ENCODE peak calls at places on chromosomes 4 and X, in four cellular contexts. R is hepatocyte, N is psoas muscle, E is tibial artery. B is an unnamed sample.

GRCh38 chr4:149120331-149121014 is 678.3 kb upstream of the NR3C2 start:
- DNase-seq in E (no peak), R (no peak), N (no peak), B (no peak)

GRCh38 chrX:142828129-142828528 is 197.6 kb upstream of the SPANXN4 start:
- DNase-seq in N (no peak), R (no peak), E (no peak), B (no peak)

GRCh38 chr4:74523076-74523475 is 78.1 kb downstream of the AREG start:
- DNase-seq in N (no peak), R (no peak), E (no peak), B (no peak)

GRCh38 chrX:44903107-44903506 is 30.1 kb downstream of the KDM6A start:
- DNase-seq in R (no peak), E (no peak), N (no peak), B (no peak)

GRCh38 chr4:183118585-183118984 is 19.5 kb downstream of the WWC2 start:
- DNase-seq in E (no peak), R (no peak), N (no peak), B (no peak)

GRCh38 chr4:123359449-123360306 is 36.9 kb upstream of the SPRY1 start:
- DNase-seq in R (no peak), N (no peak), E (no peak), B (no peak)

GRCh38 chr4:107896158-107896645 is 35.1 kb upstream of the CYP2U1 start:
- DNase-seq in N (no peak), R (peak), E (no peak), B (no peak)

GRCh38 chr4:185638548-185639301 is 103.4 kb upstream of the PDLIM3 start:
- DNase-seq in R (peak), E (peak), N (peak), B (no peak)

GRCh38 chr4:118005883-118006282 is 28.4 kb upstream of the NDST3 start:
- DNase-seq in E (no peak), R (no peak), N (no peak), B (no peak)

GRCh38 chr4:48071171-48071570 is 54.6 kb downstream of the NIPAL1 start:
- DNase-seq in R (peak), N (no peak), E (no peak), B (no peak)
- TF ChIP-seq CTCF in R (no peak), N (no peak), E (no peak), B (no peak)

GRCh38 chrX:136158685-136159084 is 11.4 kb downstream of the FHL1 start:
- DNase-seq in N (no peak), R (no peak), E (no peak), B (no peak)
- TF ChIP-seq CTCF in N (no peak), R (no peak), E (no peak), B (no peak)

GRCh38 chr4:110512901-110513300 is 36.9 kb downstream of the ENPEP start:
- DNase-seq in E (no peak), N (no peak), R (no peak), B (no peak)

GRCh38 chr4:110515676-110516075 is 39.7 kb downstream of the ENPEP start:
- DNase-seq in N (no peak), E (no peak), R (no peak), B (no peak)

GRCh38 chr4:110516106-110516922 is 40.4 kb downstream of the ENPEP start:
- DNase-seq in E (peak), N (peak), R (peak), B (no peak)

GRCh38 chr4:110510955-110511544 is 35.1 kb downstream of the ENPEP start:
- DNase-seq in R (peak), N (no peak), E (no peak), B (no peak)

GRCh38 chr4:110514889-110515479 is 39.0 kb downstream of the ENPEP start:
- DNase-seq in R (peak), N (no peak), E (no peak), B (no peak)
- TF ChIP-seq CTCF in R (peak), N (peak), E (peak), B (peak)

GRCh38 chr4:102423375-102423774 is 77.8 kb upstream of the NFKB1 start:
- DNase-seq in R (no peak), E (no peak), N (no peak), B (no peak)

GRCh38 chr4:102416765-102417164 is 71.5 kb upstream of the SLC39A8 start:
- DNase-seq in N (no peak), R (no peak), E (no peak), B (no peak)

GRCh38 chr4:102422843-102423242 is 77.6 kb upstream of the SLC39A8 start:
- DNase-seq in R (no peak), N (no peak), E (no peak), B (no peak)

DNA sequence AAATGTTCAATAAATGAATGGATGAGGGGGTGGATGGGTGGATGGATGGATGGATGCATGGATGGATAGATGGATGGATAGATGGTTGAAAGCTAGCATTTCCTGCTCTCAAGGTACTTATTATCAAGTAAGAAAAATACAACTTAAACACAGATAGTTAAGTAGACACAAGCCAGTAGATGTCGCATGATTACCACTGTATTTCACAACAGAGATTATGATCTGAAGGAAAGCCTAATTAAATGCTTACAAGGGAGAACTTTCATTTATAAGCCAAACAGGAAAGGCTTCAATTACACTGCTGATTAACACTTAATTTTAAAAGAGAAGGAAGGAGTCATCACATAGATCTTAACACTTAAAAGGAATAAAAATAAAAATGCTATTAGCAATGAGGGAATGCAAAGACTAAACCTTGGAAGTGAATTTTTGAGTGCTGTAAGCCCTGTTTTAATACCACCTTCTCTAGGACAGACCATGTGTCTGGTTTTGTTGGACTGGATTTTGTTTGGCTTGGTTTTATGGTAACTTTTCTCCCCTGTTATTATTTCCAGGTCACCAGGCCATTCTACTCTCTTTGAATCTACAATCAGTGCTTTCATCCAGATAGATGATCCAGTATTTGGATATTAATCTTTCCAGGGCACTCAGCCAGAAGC is 75.4 kb upstream of the SLC39A8 start:
- DNase-seq in R (no peak), N (no peak), E (no peak), B (no peak)
- TF ChIP-seq CTCF in R (no peak), N (peak), E (no peak), B (no peak)

B was measured in coronary artery.